ENCODE peak calls at places on chromosomes 3 and 15, in six cellular contexts. One of them, this sample, is unnamed.

GRCh38 chr3:105913616-105914015 is 44.8 kb upstream of the CBLB start:
- DNase-seq in neural progenitor cell: no peak
- DNase-seq in PC-3: no peak
- DNase-seq in SK-N-SH: no peak
- DNase-seq in hepatocyte: no peak
- DNase-seq in HCT116: no peak
- DNase-seq in this sample: no peak

GRCh38 chr3:188400494-188401243 is 246.7 kb downstream of the LPP start:
- DNase-seq in neural progenitor cell: no peak
- DNase-seq in PC-3: no peak
- DNase-seq in SK-N-SH: no peak
- DNase-seq in hepatocyte: no peak
- DNase-seq in HCT116: no peak
- DNase-seq in this sample: peak

GRCh38 chr15:40029979-40030893 is 8.7 kb downstream of the SRP14 start:
- DNase-seq in neural progenitor cell: peak
- DNase-seq in PC-3: peak
- DNase-seq in SK-N-SH: no peak
- DNase-seq in hepatocyte: peak
- DNase-seq in HCT116: no peak
- DNase-seq in this sample: no peak

GRCh38 chr3:121998030-121998580 is 23.9 kb downstream of the ILDR1 start:
- DNase-seq in neural progenitor cell: no peak
- DNase-seq in PC-3: peak
- DNase-seq in SK-N-SH: no peak
- DNase-seq in hepatocyte: peak
- DNase-seq in HCT116: no peak
- DNase-seq in this sample: peak

GRCh38 chr3:81914254-81914653 is 152.8 kb upstream of the GBE1 start:
- DNase-seq in neural progenitor cell: no peak
- DNase-seq in PC-3: no peak
- DNase-seq in SK-N-SH: no peak
- DNase-seq in hepatocyte: no peak
- DNase-seq in HCT116: no peak
- DNase-seq in this sample: no peak

GRCh38 chr3:30319713-30320112 is 286.7 kb upstream of the TGFBR2 start:
- DNase-seq in neural progenitor cell: peak
- DNase-seq in PC-3: peak
- DNase-seq in SK-N-SH: peak
- DNase-seq in hepatocyte: peak
- DNase-seq in HCT116: peak
- DNase-seq in this sample: peak

GRCh38 chr3:113615976-113616375 is 80.5 kb downstream of the USF3 start:
- DNase-seq in neural progenitor cell: no peak
- DNase-seq in PC-3: no peak
- DNase-seq in SK-N-SH: no peak
- DNase-seq in hepatocyte: no peak
- DNase-seq in HCT116: no peak
- DNase-seq in this sample: no peak

GRCh38 chr15:62462268-62462667 is 297.2 kb upstream of the C2CD4B start:
- DNase-seq in neural progenitor cell: no peak
- DNase-seq in PC-3: no peak
- DNase-seq in SK-N-SH: peak
- DNase-seq in hepatocyte: no peak
- DNase-seq in HCT116: no peak
- DNase-seq in this sample: no peak

GRCh38 chr3:135916310-135916709 is 49.2 kb upstream of the PPP2R3A start:
- DNase-seq in neural progenitor cell: no peak
- DNase-seq in PC-3: no peak
- DNase-seq in SK-N-SH: no peak
- DNase-seq in hepatocyte: no peak
- DNase-seq in HCT116: no peak
- DNase-seq in this sample: no peak

GRCh38 chr3:69226071-69226470 is 103.7 kb upstream of the LMOD3 start:
- DNase-seq in neural progenitor cell: no peak
- DNase-seq in PC-3: peak
- DNase-seq in SK-N-SH: no peak
- DNase-seq in hepatocyte: no peak
- DNase-seq in HCT116: no peak
- DNase-seq in this sample: no peak

GRCh38 chr3:157667493-157667892 is 164.3 kb upstream of the VEPH1 start:
- DNase-seq in neural progenitor cell: no peak
- DNase-seq in PC-3: no peak
- DNase-seq in SK-N-SH: no peak
- DNase-seq in hepatocyte: no peak
- DNase-seq in HCT116: no peak
- DNase-seq in this sample: no peak

GRCh38 chr15:44527241-44527640 is 9.7 kb upstream of the EIF3J start:
- DNase-seq in neural progenitor cell: no peak
- DNase-seq in PC-3: no peak
- DNase-seq in SK-N-SH: no peak
- DNase-seq in hepatocyte: no peak
- DNase-seq in HCT116: no peak
- DNase-seq in this sample: no peak

DNA sequence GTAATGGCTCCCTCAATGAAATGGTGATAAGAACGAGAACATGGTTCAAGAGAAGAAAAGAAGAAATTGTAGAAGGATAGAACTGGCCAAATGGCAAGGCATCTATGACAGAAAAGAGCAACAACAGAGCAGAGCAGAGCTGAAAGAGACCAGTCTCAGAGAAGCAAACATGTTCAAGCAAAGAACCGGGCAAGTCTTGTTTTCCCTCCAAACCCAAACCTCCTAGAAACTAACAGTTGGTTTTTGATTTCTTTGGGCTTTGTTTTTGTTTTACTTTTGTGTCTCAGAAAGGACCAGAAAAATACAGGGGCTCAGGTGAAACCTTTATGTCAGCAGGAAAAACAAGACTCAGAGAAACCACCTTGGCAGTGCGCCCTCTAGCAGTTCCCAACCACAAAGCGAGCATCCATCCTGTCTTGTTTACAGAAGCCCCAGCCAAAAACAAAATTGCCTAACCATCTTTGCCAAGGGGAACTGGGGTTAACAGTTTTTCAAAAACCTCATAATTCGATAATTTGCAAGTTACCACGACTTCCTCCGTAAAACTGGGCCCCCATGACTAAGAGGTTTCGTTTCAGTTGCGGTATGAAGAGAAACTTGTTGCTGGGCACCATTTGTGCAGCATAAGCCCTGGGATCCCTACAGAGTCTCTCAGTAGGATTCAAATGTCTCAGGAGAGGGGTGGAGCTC is 159.2 kb upstream of the SLC24A5 start:
- DNase-seq in neural progenitor cell: no peak
- DNase-seq in PC-3: peak
- DNase-seq in SK-N-SH: no peak
- DNase-seq in hepatocyte: no peak
- DNase-seq in HCT116: no peak
- DNase-seq in this sample: no peak
- H3K4me3 ChIP-seq in neural progenitor cell: no peak
- H3K4me3 ChIP-seq in PC-3: no peak
- H3K4me3 ChIP-seq in SK-N-SH: no peak
- H3K4me3 ChIP-seq in hepatocyte: no peak
- H3K4me3 ChIP-seq in HCT116: no peak
- H3K4me3 ChIP-seq in this sample: no peak

DNA sequence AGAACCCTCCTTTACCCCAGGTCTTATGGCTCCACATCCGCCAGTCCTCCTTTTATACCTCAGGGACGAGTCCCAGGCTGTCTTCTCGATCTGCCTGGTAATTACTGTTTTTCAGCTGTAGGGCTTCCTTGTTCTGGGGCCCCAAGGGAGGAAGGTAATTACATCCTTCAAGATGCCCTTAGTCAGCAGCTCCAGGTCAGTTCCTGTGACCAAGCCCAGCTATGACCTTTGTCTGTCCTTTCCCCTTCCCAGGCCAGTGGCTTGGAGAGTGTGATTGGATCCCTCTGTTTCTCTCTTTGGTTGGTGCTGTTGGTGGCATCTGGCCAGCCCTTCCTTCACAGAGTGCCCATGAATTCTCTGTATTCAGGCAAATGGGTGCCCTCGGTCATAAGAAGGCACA is 92.6 kb downstream of the AAGAB start:
- DNase-seq in neural progenitor cell: no peak
- DNase-seq in PC-3: no peak
- DNase-seq in SK-N-SH: no peak
- DNase-seq in hepatocyte: no peak
- DNase-seq in HCT116: no peak
- DNase-seq in this sample: no peak
- TF ChIP-seq EZH2phosphoT487 in neural progenitor cell: no peak
- TF ChIP-seq EZH2phosphoT487 in PC-3: no peak
- TF ChIP-seq EZH2phosphoT487 in SK-N-SH: no peak
- TF ChIP-seq EZH2phosphoT487 in hepatocyte: no peak
- TF ChIP-seq EZH2phosphoT487 in HCT116: no peak
- TF ChIP-seq EZH2phosphoT487 in this sample: no peak

DNA sequence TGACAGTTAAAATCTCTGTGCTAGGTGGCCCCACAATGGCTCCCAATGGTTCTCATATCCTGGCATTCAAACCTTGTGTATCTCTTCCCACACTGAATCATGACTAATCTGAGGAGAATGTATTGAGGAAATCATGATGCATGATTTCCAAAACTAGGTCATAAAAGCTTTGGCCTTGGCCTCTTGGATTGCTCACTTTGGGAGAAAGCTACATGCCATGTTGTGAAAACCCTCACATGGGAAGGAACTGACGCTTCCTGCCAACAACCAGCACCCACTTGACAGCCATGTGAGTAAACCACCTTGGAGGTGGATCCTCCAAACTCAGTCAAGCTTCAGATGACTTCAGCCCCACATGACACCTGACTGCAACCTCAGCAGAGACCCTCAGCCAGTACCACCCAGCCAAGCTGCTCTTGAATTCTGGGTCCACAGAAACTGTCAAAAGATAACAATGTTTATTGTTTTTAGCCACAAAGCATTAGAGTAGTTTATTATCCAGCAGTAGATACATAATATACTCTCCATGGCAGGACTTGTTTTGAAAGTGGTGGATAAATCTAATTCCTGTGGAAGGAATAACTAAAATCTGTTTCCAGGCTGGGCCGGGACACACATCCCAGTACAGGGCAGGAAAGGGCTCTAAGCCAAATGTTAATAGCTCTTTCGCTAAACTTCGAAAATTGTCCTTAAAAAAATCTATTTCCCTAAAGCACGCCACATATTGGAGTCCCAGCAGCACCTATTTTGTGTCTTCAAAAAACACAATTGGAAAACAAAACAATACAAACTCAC is 1.0 kb upstream of the ZNF620 start:
- DNase-seq in neural progenitor cell: no peak
- DNase-seq in PC-3: peak
- DNase-seq in SK-N-SH: no peak
- DNase-seq in hepatocyte: peak
- DNase-seq in HCT116: peak
- DNase-seq in this sample: no peak
- H3K4me3 ChIP-seq in neural progenitor cell: peak
- H3K4me3 ChIP-seq in PC-3: peak
- H3K4me3 ChIP-seq in SK-N-SH: no peak
- H3K4me3 ChIP-seq in hepatocyte: no peak
- H3K4me3 ChIP-seq in HCT116: peak
- H3K4me3 ChIP-seq in this sample: no peak

GRCh38 chr15:76752549-76752948 is 152.6 kb downstream of the SCAPER start:
- DNase-seq in neural progenitor cell: no peak
- DNase-seq in PC-3: peak
- DNase-seq in SK-N-SH: no peak
- DNase-seq in hepatocyte: no peak
- DNase-seq in HCT116: no peak
- DNase-seq in this sample: no peak
- TF ChIP-seq EZH2phosphoT487 in neural progenitor cell: no peak
- TF ChIP-seq EZH2phosphoT487 in PC-3: no peak
- TF ChIP-seq EZH2phosphoT487 in SK-N-SH: no peak
- TF ChIP-seq EZH2phosphoT487 in hepatocyte: no peak
- TF ChIP-seq EZH2phosphoT487 in HCT116: no peak
- TF ChIP-seq EZH2phosphoT487 in this sample: no peak

This sample was measured in OCI-LY7.